ENCODE peak calls at places on chromosomes 4 and X, in eight cellular contexts. G is adrenal gland; Z is MM.1S; B is colonic mucosa; J is cardiac muscle cell; W is CD8-positive, alpha-beta memory T cell; F is upper lobe of right lung; D is transverse colon. O is an unnamed sample. For H3K4me1, the result is how much of the 10 kb centered on the place peaks cover.

GRCh38 chr4:68406479-68406859 is 40.8 kb upstream of the TMPRSS11E start:
- DNase-seq in G (no peak), Z (no peak), B (no peak), J (no peak), W (no peak), F (no peak), D (no peak), O (no peak)

GRCh38 chr4:138398297-138398696 is 156.1 kb upstream of the SLC7A11 start:
- DNase-seq in G (no peak), Z (no peak), B (no peak), J (no peak), W (no peak), F (no peak), D (no peak), O (no peak)

GRCh38 chrX:7334253-7334935 is 186.4 kb upstream of the PUDP start:
- DNase-seq in G (no peak), Z (no peak), B (no peak), J (no peak), W (no peak), F (no peak), D (no peak), O (no peak)

GRCh38 chr4:985123-985830 is 1.6 kb upstream of the IDUA start:
- DNase-seq in G (peak), Z (no peak), B (peak), J (peak), W (peak), F (peak), D (peak), O (peak)

GRCh38 chrX:135698924-135699323 is 14.5 kb upstream of the CT45A1 start:
- DNase-seq in G (no peak), Z (no peak), B (no peak), J (no peak), W (no peak), F (no peak), D (no peak), O (no peak)

GRCh38 chr4:87339440-87339839 is 16.8 kb upstream of the HSD17B13 start:
- DNase-seq in G (no peak), Z (no peak), B (no peak), J (no peak), W (no peak), F (no peak), D (no peak), O (no peak)

GRCh38 chr4:170414961-170415360 is 325.2 kb upstream of the AADAT start:
- DNase-seq in G (no peak), Z (no peak), B (no peak), J (no peak), W (no peak), F (no peak), D (no peak), O (no peak)

GRCh38 chr4:74189331-74190043 is 31.6 kb downstream of the MTHFD2L start:
- DNase-seq in G (no peak), Z (peak), B (no peak), J (peak), W (no peak), F (no peak), D (no peak), O (peak)

GRCh38 chrX:129808829-129809745 is 29.3 kb downstream of the SASH3 start:
- DNase-seq in G (no peak), Z (no peak), B (no peak), J (no peak), W (no peak), F (no peak), D (no peak), O (no peak)

GRCh38 chr4:143307536-143307935 is 29.1 kb upstream of the GAB1 start:
- DNase-seq in G (no peak), Z (no peak), B (peak), J (no peak), W (no peak), F (no peak), D (peak), O (no peak)

GRCh38 chr4:87251104-87251503 is 30.7 kb upstream of the KLHL8 start:
- DNase-seq in G (peak), Z (no peak), B (no peak), J (no peak), W (no peak), F (no peak), D (peak), O (no peak)

GRCh38 chr4:94436512-94436911 is 15.2 kb upstream of the PDLIM5 start:
- DNase-seq in G (no peak), Z (no peak), B (no peak), J (no peak), W (no peak), F (no peak), D (no peak), O (no peak)

GRCh38 chr4:143381171-143382118 is 44.8 kb downstream of the GAB1 start:
- DNase-seq in G (peak), Z (peak), B (peak), J (peak), W (no peak), F (no peak), D (peak), O (peak)

GRCh38 chrX:13094780-13095425 is 50.5 kb upstream of the FAM9C start:
- DNase-seq in G (no peak), Z (no peak), B (no peak), J (no peak), W (no peak), F (no peak), D (no peak), O (peak)

GRCh38 chrX:48474581-48474980 is 1.4 kb upstream of the FTSJ1 start:
- DNase-seq in G (no peak), Z (no peak), B (no peak), J (no peak), W (no peak), F (no peak), D (no peak), O (no peak)
- H3K4me3 ChIP-seq in G (no peak), Z (no peak), B (no peak), J (no peak), W (no peak), F (no peak), D (no peak), O (no peak)

DNA sequence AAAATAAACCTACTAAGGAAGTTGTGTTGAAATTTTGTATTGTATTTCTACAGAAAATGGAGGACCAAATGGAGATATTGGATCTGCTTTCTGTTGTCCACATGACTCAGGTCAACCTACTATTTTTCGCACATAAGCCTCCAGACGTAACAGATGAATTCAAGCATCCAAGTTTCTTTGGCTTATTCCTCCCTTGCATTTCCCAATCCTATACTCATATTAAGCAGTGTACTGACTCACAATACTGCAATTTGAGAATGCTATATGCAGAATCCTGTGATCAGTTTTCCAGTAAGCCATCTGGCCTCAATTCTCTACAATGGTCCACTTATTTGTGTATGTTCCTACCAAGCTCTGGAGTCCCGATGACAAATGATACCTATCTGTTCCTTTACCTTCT is 75.7 kb downstream of the ASB9 start:
- DNase-seq in G (no peak), Z (no peak), B (no peak), J (no peak), W (no peak), F (no peak), D (no peak), O (no peak)
- H3K27ac ChIP-seq in G (no peak), Z (no peak), B (no peak), J (no peak), W (no peak), F (no peak), D (no peak), O (no peak)

DNA sequence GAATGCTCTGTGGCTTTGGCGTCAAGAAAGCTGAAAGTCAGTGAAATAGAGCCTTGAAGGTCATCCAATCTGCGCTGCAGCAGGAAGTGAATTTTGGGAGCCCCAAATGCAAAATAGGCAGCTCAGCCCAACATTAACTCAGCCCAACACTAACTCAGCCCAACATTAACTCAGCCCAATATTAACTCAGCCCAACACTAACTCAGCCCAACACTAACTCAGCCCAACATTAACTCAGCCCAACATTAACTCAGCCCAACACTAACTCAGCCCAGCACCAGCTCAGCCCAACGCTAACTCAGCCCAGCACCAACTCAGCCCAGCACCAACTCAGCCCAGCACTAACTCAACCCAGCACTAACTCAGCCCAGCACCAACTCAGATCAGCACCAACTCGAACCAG is 71.5 kb downstream of the SORBS2 start:
- DNase-seq in G (no peak), Z (no peak), B (no peak), J (no peak), W (no peak), F (no peak), D (no peak), O (no peak)
- H3K4me1 ChIP-seq in G (half or more), Z (under half), B (under half), J (under half), W (under half), F (under half), D (under half), O (under half)

GRCh38 chr4:186104114-186104894 is at the start of gene FAM149A:
- DNase-seq in G (peak), Z (peak), B (peak), J (peak), W (peak), F (peak), D (peak), O (no peak)
- H3K4me3 ChIP-seq in G (no peak), Z (peak), B (peak), J (peak), W (no peak), F (peak), D (peak), O (peak)

GRCh38 chrX:19342331-19342906 is 1.3 kb upstream of the PDHA1 start:
- DNase-seq in G (no peak), Z (no peak), B (no peak), J (peak), W (no peak), F (no peak), D (no peak), O (peak)

GRCh38 chrX:19344207-19344534 is 444 bp downstream of the PDHA1 start:
- DNase-seq in G (no peak), Z (no peak), B (no peak), J (no peak), W (no peak), F (no peak), D (no peak), O (no peak)

GRCh38 chrX:19344661-19345060 is 934 bp downstream of the PDHA1 start:
- DNase-seq in G (no peak), Z (no peak), B (no peak), J (no peak), W (no peak), F (no peak), D (no peak), O (no peak)

GRCh38 chrX:19343462-19344206 is at the start of gene PDHA1:
- DNase-seq in G (peak), Z (peak), B (peak), J (peak), W (peak), F (peak), D (peak), O (peak)

GRCh38 chrX:19343085-19343461 is 654 bp upstream of the PDHA1 start:
- DNase-seq in G (no peak), Z (no peak), B (no peak), J (no peak), W (no peak), F (no peak), D (no peak), O (no peak)
- H3K27ac ChIP-seq in G (no peak), Z (no peak), B (peak), J (peak), W (peak), F (peak), D (peak), O (peak)

DNA sequence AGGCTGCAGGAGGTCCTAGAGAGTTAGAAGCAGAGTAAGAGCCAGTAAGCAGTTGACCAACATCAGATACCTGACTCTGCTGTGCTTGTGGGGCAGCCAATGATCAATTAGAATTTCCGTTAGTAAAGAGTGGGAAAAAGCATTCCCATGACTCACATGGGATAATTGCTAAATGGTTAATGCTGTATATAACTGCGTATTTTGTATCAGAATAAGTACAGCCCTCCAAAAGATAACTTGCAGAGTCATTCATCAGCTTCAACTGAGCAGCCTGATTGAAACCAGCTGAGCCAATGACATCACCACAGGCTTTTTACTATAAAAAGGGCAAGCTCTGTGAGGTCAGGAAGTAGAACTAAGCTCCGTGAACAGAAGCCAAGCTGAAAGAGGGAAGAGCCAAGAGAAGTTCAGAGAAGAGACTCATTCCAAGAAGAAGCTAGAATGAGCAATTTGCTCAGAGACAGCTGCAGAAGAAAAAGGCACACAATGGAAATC is 67.9 kb downstream of the PPP3CA start:
- DNase-seq in G (peak), Z (peak), B (peak), J (no peak), W (no peak), F (no peak), D (no peak), O (peak)
- H3K4me1 ChIP-seq in G (under half), Z (under half), B (under half), J (under half), W (under half), F (under half), D (under half), O (under half)

DNA sequence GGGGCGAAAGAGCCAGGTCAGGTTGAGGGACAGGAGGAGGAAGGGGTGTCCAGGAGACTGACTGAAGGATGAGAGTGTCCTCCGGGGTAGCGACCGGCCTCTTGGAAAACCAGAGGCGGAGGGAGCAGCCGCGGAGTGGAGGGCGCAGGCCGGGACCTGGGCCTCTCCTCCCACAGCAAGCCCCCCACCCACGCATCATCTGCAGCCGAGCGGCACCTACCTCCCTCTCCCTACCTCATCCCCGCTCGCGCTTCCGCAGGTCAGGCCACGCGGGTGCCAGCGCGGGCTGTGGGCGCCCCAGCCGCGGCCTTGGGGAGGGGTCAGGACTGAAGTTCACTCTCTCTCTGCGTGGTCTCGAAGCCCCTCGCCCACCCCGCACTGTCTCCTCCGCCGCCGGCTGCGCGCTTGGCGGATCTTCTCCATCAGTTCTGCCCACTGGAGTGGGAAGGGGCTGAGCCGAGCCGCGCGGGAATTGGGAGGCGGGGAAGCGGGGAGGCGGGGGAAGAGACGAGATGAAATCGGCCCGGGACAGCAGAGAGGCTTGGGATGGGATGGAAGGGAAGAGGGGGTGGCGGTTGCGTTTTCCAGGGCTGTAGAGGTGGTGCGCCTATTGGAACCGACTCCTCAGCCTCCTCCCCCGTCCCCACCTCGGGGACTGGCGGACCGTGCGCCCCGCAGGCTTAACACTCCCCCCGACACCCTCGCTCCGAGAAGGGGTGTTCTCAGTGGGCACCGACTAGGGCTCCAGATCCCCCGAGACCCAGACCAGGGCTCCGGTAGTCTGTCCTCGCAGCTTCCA is 1.8 kb downstream of the NLGN4X start:
- DNase-seq in G (no peak), Z (no peak), B (no peak), J (peak), W (no peak), F (no peak), D (no peak), O (no peak)
- H3K4me3 ChIP-seq in G (no peak), Z (peak), B (peak), J (peak), W (no peak), F (peak), D (peak), O (peak)